ENCODE peak calls at places on chromosomes 11 and 22, in seven cellular contexts. T is colonic mucosa; R is left cardiac atrium; V is effector memory CD8-positive, alpha-beta T cell; G is breast epithelium; D is stimulated activated CD4-positive, alpha-beta T cell treated with anti-CD3 and anti-CD28 coated beads, Interleukin-2, amount 100 ng/mL, for 48 hours; S is putamen. Q is an unnamed sample.

GRCh38 chr11:130390071-130390758 is 38.2 kb downstream of the ADAMTS8 start:
- DNase-seq in V (no peak), R (no peak), S (peak), T (no peak), G (no peak), D (no peak), Q (no peak)

GRCh38 chr22:30647536-30647935 is 12.0 kb downstream of the SLC35E4 start:
- DNase-seq in S (no peak), T (no peak), G (no peak), V (no peak), D (no peak), R (no peak), Q (no peak)

GRCh38 chr11:119793335-119793984 is 64.5 kb upstream of the NECTIN1 start:
- DNase-seq in R (no peak), S (no peak), V (no peak), G (no peak), D (no peak), T (no peak), Q (no peak)

GRCh38 chr11:117468888-117469287 is 141.2 kb downstream of the CEP164 start:
- DNase-seq in D (no peak), T (no peak), R (no peak), V (no peak), G (no peak), S (no peak), Q (no peak)

GRCh38 chr11:20035701-20036601 is 124.3 kb downstream of the DBX1 start:
- DNase-seq in R (no peak), D (no peak), S (no peak), T (no peak), V (no peak), G (no peak), Q (no peak)

GRCh38 chr11:10742460-10743208 is 8.4 kb upstream of the CTR9 start:
- DNase-seq in T (peak), V (peak), S (no peak), D (no peak), G (no peak), R (no peak), Q (no peak)

GRCh38 chr11:108698844-108699642 is 34.2 kb downstream of the DDX10 start:
- DNase-seq in S (no peak), T (no peak), D (no peak), G (no peak), R (no peak), V (no peak), Q (no peak)

GRCh38 chr22:21067075-21067900 is 21.5 kb downstream of the LRRC74B start:
- DNase-seq in V (no peak), G (peak), R (no peak), D (no peak), T (no peak), S (no peak), Q (no peak)

GRCh38 chr22:42959472-42960145 is 55.3 kb downstream of the PACSIN2 start:
- DNase-seq in R (peak), T (peak), G (no peak), D (no peak), S (no peak), V (no peak), Q (peak)

GRCh38 chr11:2215561-2216399 is 44.2 kb upstream of the TH start:
- DNase-seq in G (peak), S (no peak), T (peak), D (no peak), V (no peak), R (peak), Q (no peak)

GRCh38 chr11:94650756-94651155 is 83.6 kb downstream of the PIWIL4 start:
- DNase-seq in S (peak), D (no peak), T (peak), R (peak), G (no peak), V (no peak), Q (peak)

GRCh38 chr11:2445107-2445947 is 519 bp downstream of the KCNQ1 start:
- DNase-seq in G (no peak), D (no peak), V (no peak), R (no peak), T (peak), S (no peak), Q (peak)

GRCh38 chr22:22851969-22852368 is 35.6 kb upstream of the IGLL5 start:
- DNase-seq in D (no peak), S (no peak), R (no peak), G (no peak), V (no peak), T (no peak), Q (no peak)

GRCh38 chr11:110907629-110908028 is 195.4 kb upstream of the ARHGAP20 start:
- DNase-seq in S (no peak), T (peak), V (no peak), D (no peak), R (no peak), G (no peak), Q (no peak)